ENCODE peak calls at places on chromosomes 12 and 14, in ten cellular contexts. H is kidney, W is right lobe of liver, L is fibroblast of lung, T is tibial artery, X is stomach, B is left ventricle myocardium inferior, N is Peyer's patch, G is mucosa of descending colon, Y is HepG2. C is an unnamed sample. For H3K36me3, the result is how much of the 10 kb centered on the place peaks cover.

GRCh38 chr14:104891121-104891551 is 26.1 kb downstream of the CEP170B start:
- DNase-seq in H (peak), W (no peak), L (no peak), T (peak), X (no peak), B (peak), N (peak), G (no peak), Y (no peak), C (no peak)

GRCh38 chr12:130563322-130563721 is 152.8 kb downstream of the RIMBP2 start:
- DNase-seq in H (no peak), W (no peak), L (no peak), T (no peak), X (no peak), B (no peak), N (no peak), G (no peak), Y (peak), C (no peak)

GRCh38 chr14:96038558-96038919 is 623 bp upstream of the C14orf132 start:
- DNase-seq in H (no peak), W (no peak), L (no peak), T (no peak), X (no peak), B (no peak), N (no peak), G (no peak), Y (no peak), C (no peak)

GRCh38 chr12:64187370-64187769 is 34.7 kb downstream of the KICS2 start:
- DNase-seq in H (no peak), W (no peak), L (peak), T (no peak), X (no peak), B (no peak), N (no peak), G (no peak), Y (no peak), C (no peak)

GRCh38 chr12:29023436-29024076 is 125.5 kb upstream of the FAR2 start:
- DNase-seq in H (no peak), W (no peak), L (no peak), T (no peak), X (no peak), B (no peak), N (no peak), G (no peak), Y (no peak), C (no peak)

GRCh38 chr12:2198088-2198501 is 145.3 kb downstream of the CACNA1C start:
- DNase-seq in H (no peak), W (no peak), L (peak), T (no peak), X (no peak), B (no peak), N (no peak), G (no peak), Y (no peak), C (no peak)

GRCh38 chr12:19316420-19316819 is 122.9 kb upstream of the AEBP2 start:
- DNase-seq in H (no peak), W (no peak), L (peak), T (no peak), X (no peak), B (no peak), N (no peak), G (no peak), Y (no peak), C (no peak)

GRCh38 chr14:97177016-97177415 is 379.8 kb downstream of the VRK1 start:
- DNase-seq in H (no peak), W (no peak), L (peak), T (no peak), X (no peak), B (no peak), N (no peak), G (no peak), Y (peak), C (no peak)

GRCh38 chr14:32761381-32761968 is 177.2 kb upstream of the NPAS3 start:
- DNase-seq in H (no peak), W (no peak), L (peak), T (no peak), X (no peak), B (no peak), N (no peak), G (no peak), Y (no peak), C (no peak)

GRCh38 chr12:128783129-128783574 is 40.6 kb downstream of the SLC15A4 start:
- DNase-seq in H (peak), W (no peak), L (peak), T (no peak), X (no peak), B (no peak), N (no peak), G (no peak), Y (no peak), C (no peak)

GRCh38 chr12:105234197-105234596 is 1.8 kb downstream of the APPL2 start:
- DNase-seq in H (no peak), W (no peak), L (no peak), T (no peak), X (no peak), B (no peak), N (no peak), G (no peak), Y (no peak), C (no peak)

GRCh38 chr12:125025836-125026235 is 32.4 kb downstream of the BRI3BP start:
- DNase-seq in H (no peak), W (no peak), L (no peak), T (no peak), X (no peak), B (no peak), N (no peak), G (no peak), Y (no peak), C (no peak)

GRCh38 chr14:105495101-105495989 is 4.3 kb downstream of the TEDC1 start:
- DNase-seq in H (peak), W (peak), L (no peak), T (peak), X (no peak), B (peak), N (peak), G (peak), Y (no peak), C (peak)

GRCh38 chr14:55206175-55206574 is 14.8 kb upstream of the DLGAP5 start:
- DNase-seq in H (no peak), W (no peak), L (peak), T (no peak), X (no peak), B (no peak), N (no peak), G (no peak), Y (no peak), C (no peak)

GRCh38 chr14:55212611-55213010 is 21.2 kb upstream of the DLGAP5 start:
- DNase-seq in H (no peak), W (no peak), L (peak), T (no peak), X (no peak), B (no peak), N (no peak), G (no peak), Y (no peak), C (no peak)

DNA sequence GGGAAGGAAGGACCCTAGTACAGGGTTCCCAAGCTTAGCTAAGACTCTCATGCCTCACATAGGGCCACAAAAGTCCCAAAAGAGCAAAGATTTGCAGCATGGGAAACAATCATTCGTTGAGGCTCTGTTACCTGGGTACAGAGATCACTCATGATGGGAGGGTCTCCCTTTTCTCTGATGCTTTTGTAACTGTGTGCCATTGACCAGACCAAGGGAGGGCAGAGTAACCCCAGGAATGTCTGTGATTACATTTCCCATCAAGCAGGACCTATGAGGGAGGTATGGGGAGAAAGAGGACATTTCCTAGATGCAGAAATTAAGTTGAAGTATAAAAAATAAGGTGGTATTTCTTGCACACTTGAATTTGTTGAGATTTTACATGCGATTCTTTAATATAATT is 16.4 kb upstream of the DLGAP5 start:
- DNase-seq in H (no peak), W (no peak), L (no peak), T (no peak), X (no peak), B (no peak), N (no peak), G (no peak), Y (peak), C (no peak)
- TF ChIP-seq CTCF in H (no peak), W (no peak), L (no peak), T (no peak), X (no peak), B (no peak), N (no peak), G (no peak), Y (peak), C (no peak)

GRCh38 chr12:117105902-117106301 is 6.7 kb upstream of the TESC start:
- DNase-seq in H (no peak), W (no peak), L (no peak), T (no peak), X (no peak), B (no peak), N (no peak), G (no peak), Y (peak), C (no peak)
- H3K36me3 ChIP-seq in H (under half), W (under half), L (under half), T (under half), X (under half), B (under half), N (under half), G (under half), Y (under half), C (under half)

DNA sequence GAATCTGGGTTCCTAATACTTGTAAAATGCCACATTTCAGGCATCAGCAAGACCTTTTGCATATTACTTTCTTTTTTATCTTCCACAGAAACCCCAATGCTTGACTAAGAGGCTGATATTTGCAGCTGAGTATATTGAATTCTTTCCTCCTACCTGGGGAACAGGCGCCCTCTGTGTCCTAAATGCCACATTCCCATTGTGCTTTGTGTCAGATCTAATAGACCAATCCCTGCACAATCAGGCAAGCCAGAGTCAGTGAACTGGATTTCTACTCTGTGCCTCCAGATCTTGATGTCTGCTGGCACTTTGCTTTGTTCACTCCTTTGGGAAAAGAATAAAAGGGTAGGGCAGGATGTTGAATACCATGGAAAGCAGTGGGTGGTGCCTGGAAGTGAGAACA is 22.4 kb upstream of the TAS2R42 start:
- DNase-seq in H (no peak), W (no peak), L (no peak), T (no peak), X (no peak), B (no peak), N (no peak), G (no peak), Y (peak), C (no peak)
- TF ChIP-seq CTCF in H (no peak), W (no peak), L (no peak), T (no peak), X (no peak), B (no peak), N (no peak), G (no peak), Y (peak), C (no peak)

DNA sequence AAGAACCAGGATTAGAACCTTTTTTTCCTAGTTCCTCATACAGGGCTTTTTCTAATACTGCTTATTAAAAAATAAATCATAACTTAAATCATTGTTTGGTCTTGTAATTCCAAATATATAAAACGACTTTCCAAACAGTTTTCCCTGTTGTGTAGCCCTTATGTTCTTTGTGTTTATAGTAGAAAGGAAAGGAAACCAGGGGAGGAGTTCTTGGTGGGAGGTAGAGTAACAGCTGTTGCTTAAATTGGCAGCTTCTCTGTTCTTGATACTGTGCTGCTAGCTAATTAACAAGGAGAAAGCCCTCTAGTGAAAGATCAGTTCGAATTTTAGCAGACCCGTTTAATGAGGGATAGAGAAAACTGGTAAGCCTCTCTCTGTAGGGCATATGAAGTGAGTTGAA is 15.0 kb downstream of the SRP54 start:
- DNase-seq in H (no peak), W (no peak), L (peak), T (no peak), X (no peak), B (no peak), N (no peak), G (no peak), Y (no peak), C (no peak)
- H3K36me3 ChIP-seq in H (under half), W (under half), L (under half), T (under half), X (under half), B (under half), N (under half), G (under half), Y (under half), C (under half)

DNA sequence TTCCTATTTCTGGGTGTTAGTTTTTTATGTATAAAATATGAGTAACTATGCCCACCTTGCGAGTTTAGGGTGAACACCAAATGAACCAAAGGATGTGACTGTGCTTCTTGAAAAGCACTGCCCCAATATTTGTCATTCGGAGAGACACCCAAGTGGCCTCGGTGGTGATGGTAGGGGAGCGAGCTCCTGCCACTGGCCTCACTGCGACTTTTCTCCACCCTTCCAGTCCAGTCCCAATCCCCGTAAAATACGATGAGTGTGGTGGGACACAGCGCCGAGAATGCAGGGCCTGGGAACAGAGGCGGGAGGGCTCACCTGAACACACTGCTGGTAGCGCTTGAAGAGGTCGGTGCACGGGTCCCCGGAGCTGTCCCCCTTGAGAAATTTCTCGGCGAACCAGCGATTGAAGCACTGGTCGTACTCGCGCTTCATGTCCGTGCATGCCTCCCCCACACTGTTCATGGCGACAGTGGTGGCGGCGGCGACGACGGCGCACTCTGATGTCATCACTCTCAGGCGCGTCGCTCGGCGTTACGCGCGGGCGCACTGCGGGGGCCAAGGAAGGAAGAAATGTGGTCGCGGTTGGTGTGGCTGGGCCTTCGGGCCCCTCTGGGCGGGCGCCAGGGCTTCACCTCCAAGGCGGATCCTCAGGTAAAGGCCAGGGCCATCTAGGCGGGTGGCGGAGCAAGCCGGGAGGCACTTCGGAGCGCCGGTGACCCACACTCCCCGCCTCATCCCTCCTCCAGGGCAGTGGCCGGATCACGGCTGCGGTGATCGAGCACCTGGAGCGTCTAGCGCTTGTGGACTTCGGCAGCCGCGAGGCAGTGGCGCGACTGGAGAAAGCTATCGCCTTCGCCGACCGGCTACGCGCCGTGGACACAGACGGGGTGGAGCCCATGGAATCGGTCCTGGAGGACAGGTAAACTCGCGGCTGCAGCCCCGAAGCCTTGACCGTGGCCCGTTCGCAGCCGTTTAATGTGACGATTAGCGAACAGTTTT is at the start of the genes GATC and TRIAP1:
- DNase-seq in H (peak), W (peak), L (peak), T (peak), X (peak), B (peak), N (peak), G (peak), Y (peak), C (peak)
- TF ChIP-seq CTCF in H (no peak), W (no peak), L (no peak), T (no peak), X (no peak), B (no peak), N (no peak), G (no peak), Y (peak), C (no peak)

DNA sequence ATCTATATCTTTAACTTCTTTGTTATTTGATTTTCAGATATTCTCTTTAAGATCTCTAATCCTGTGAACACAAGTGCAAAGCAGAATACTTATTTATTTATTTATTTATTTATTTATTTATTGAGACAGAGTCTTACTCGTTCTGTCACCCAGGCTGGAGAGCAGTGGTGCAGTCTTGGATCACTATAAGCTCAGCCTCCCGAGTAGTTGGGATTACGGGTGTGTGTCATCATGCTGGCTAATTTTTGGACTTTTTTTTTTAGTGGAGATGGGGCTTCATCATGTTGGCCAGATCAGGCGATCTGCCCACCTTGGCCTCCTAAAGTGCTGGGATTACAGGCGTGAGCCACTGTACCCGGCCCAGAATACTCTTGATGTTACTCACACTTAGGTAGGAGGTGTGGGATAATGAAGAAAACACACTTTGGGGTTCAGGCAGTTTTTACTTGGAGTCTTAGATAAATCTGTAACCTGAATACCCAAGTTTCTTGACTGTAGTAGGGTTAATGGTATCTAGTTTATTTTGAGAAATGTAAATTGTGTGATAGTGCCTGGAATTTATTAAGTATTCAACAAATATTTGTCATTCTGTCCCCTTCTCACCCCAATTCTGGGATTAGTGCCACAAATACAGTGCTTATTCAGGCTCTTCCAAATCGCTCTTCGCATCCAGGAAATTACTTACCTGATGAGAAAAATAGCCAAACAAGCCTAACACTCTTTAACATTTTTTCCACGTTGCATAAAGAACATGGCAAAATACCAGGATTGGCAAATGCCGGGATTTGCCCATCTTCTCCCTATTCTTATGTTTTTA is 33.0 kb downstream of the METAP2 start:
- DNase-seq in H (no peak), W (no peak), L (no peak), T (no peak), X (no peak), B (no peak), N (no peak), G (no peak), Y (no peak), C (no peak)
- H3K36me3 ChIP-seq in H (under half), W (under half), L (under half), T (half or more), X (half or more), B (half or more), N (half or more), G (under half), Y (half or more), C (half or more)

GRCh38 chr12:97312570-97313135 is 150.0 kb upstream of the RMST start:
- DNase-seq in H (no peak), W (no peak), L (no peak), T (no peak), X (no peak), B (no peak), N (no peak), G (no peak), Y (no peak), C (no peak)
- TF ChIP-seq CTCF in H (no peak), W (no peak), L (no peak), T (no peak), X (no peak), B (no peak), N (no peak), G (no peak), Y (no peak), C (no peak)

GRCh38 chr12:132747395-132747794 is 14.2 kb downstream of the ANKLE2 start:
- DNase-seq in H (peak), W (no peak), L (no peak), T (no peak), X (no peak), B (no peak), N (no peak), G (no peak), Y (no peak), C (peak)
- H3K36me3 ChIP-seq in H (under half), W (half or more), L (under half), T (half or more), X (half or more), B (half or more), N (half or more), G (under half), Y (half or more), C (under half)